ENCODE peak calls at places on chromosomes 11 and 22, in five cellular contexts. Q, N, A, P and W are unnamed samples.

GRCh38 chr11:66365711-66366619 is 5.6 kb downstream of the SLC29A2 start:
- DNase-seq in Q (no peak), N (no peak), A (no peak), P (no peak), W (no peak)

GRCh38 chr22:32561163-32561562 is 86.6 kb downstream of the FBXO7 start:
- DNase-seq in Q (no peak), N (no peak), A (no peak), P (no peak), W (no peak)

GRCh38 chr22:31650391-31650790 is 11.6 kb downstream of the PISD start:
- DNase-seq in Q (peak; percentile 72), N (no peak), A (no peak), P (no peak), W (no peak)

GRCh38 chr11:43278302-43278956 is 33.4 kb upstream of the API5 start:
- DNase-seq in Q (peak; percentile 19), N (peak; percentile 59), A (peak; percentile 64), P (no peak), W (no peak)

GRCh38 chr22:26709617-26710390 is 52.4 kb downstream of the MIAT start:
- DNase-seq in Q (peak; percentile 66), N (no peak), A (no peak), P (no peak), W (no peak)

GRCh38 chr22:27668828-27669797 is 132.4 kb downstream of the MN1 start:
- DNase-seq in Q (peak; percentile 88), N (no peak), A (peak; percentile 71), P (no peak), W (peak; percentile 79)

GRCh38 chr11:15655552-15655951 is 540.8 kb downstream of the INSC start:
- DNase-seq in Q (no peak), N (no peak), A (no peak), P (no peak), W (no peak)

GRCh38 chr11:93525601-93526000 is 17.6 kb downstream of the SMCO4 start:
- DNase-seq in Q (peak; percentile 51), N (no peak), A (no peak), P (no peak), W (no peak)

GRCh38 chr11:56473252-56473651 is at the start of gene OR5M3:
- DNase-seq in Q (no peak), N (no peak), A (no peak), P (no peak), W (no peak)

GRCh38 chr11:59678118-59678812 is 9.4 kb upstream of the PATL1 start:
- DNase-seq in Q (no peak), N (no peak), A (no peak), P (no peak), W (no peak)

GRCh38 chr22:38032681-38033521 is 24.3 kb upstream of the PICK1 start:
- DNase-seq in Q (peak; percentile 84), N (no peak), A (no peak), P (no peak), W (no peak)

GRCh38 chr11:111775024-111775710 is 9.0 kb upstream of the PPP2R1B start:
- DNase-seq in Q (no peak), N (no peak), A (peak; percentile 41), P (no peak), W (no peak)

DNA sequence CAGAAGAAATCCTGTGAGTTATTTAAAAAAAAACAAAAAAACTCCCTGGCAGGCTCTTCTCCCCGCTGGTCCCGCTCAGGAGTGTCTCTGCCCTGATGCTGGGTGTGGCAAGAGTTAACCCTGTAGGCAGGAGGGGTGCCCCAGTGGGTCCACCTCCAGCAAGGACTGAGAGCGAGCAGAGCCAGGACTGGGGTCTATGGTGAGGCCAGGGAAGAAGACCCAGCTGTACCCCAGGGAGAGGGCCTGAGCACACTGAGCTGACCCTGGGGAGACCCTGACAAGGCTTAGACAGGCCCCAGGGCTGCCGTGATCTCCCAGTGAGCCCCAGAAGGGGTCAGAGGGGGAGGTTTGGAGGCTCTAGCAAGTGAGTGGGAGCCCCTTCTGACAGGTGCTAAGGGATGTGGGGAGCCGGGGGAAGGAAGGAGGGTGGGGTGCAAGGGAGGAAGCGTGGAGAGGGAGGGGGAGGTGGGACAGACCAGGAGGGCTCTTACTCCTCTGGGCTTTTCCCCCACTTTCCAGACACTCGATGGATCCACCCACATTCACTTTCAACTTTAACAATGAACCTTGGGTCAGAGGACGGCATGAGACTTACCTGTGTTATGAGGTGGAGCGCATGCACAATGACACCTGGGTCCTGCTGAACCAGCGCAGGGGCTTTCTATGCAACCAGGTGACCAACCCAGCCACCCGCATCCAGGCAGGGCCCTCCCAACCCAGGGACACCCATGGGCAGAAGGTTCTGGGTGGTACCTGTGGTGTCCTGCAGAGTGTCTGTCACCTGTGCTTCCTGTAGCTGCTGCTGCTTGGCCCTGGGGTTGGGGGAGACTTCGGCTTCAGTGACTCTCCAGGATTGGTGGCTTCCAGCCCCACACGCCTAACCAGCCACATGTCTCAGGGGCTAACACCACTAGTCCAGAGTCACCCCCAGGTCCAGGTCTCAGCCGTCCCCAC is 6.4 kb downstream of the APOBEC3G start:
- DNase-seq in Q (no peak), N (no peak), A (no peak), P (no peak), W (no peak)
- H3K27ac ChIP-seq in Q (no peak overlapping the region), N (no peak overlapping the region), A (no peak overlapping the region), P (no peak overlapping the region), W (no peak overlapping the region)

GRCh38 chr11:67648140-67648795 is 2.3 kb downstream of the ACY3 start:
- DNase-seq in Q (no peak), N (no peak), A (no peak), P (no peak), W (no peak)
- H3K27ac ChIP-seq in Q (no peak overlapping the region), N (no peak overlapping the region), A (no peak overlapping the region), P (no peak overlapping the region), W (no peak overlapping the region)

GRCh38 chr22:40593460-40594273 is 42.9 kb downstream of the MRTFA start:
- DNase-seq in Q (no peak), N (peak; percentile 25), A (no peak), P (no peak), W (no peak)
- H3K27ac ChIP-seq in Q (no peak overlapping the region), N (peak overlapping the region; percentile 48), A (no peak overlapping the region), P (no peak overlapping the region), W (no peak overlapping the region)

GRCh38 chr11:10771457-10771856 is 20.4 kb downstream of the CTR9 start:
- DNase-seq in Q (no peak), N (no peak), A (no peak), P (no peak), W (no peak)
- H3K27ac ChIP-seq in Q (no peak overlapping the region), N (no peak overlapping the region), A (no peak overlapping the region), P (no peak overlapping the region), W (no peak overlapping the region)

DNA sequence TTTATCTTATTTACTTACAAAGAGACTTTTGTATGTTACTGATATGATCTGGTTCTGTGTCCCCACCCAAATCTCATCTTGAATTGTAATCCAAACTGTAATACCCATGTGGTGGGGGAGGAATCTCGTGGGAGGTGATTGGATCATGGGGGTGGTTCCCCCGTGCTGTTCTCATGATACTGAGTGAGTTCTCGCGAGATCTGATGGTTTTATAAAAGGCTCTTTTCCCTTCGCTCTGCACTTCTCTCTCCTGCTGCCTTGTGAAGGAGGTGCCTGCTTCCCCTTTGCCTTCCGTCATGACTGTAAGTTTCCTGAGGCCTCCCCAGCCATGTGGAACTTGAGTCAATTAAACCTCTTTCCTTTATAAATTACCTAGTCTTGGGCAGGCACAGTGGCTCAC is 42.4 kb upstream of the WNT7B start:
- DNase-seq in Q (no peak), N (no peak), A (peak; percentile 51), P (no peak), W (no peak)
- H3K27ac ChIP-seq in Q (no peak overlapping the region), N (no peak overlapping the region), A (peak overlapping the region; percentile 72), P (no peak overlapping the region), W (no peak overlapping the region)